ENCODE peak calls at places on chromosomes 13 and 19, in ten cellular contexts. G, U, C, F, Y, B, M, D, Q and R are unnamed samples.

GRCh38 chr13:40023608-40024577 is 368.4 kb downstream of the COG6 start:
- DNase-seq in G (no peak), U (no peak), C (no peak), F (no peak), Y (no peak), B (peak; percentile 29), M (no peak), D (no peak), Q (no peak), R (no peak)

GRCh38 chr13:114222461-114222968 is 12.2 kb upstream of the CDC16 start:
- DNase-seq in G (no peak), U (no peak), C (no peak), F (peak; percentile 3), Y (no peak), B (peak; percentile 71), M (no peak), D (peak; percentile 42), Q (no peak), R (no peak)

GRCh38 chr19:55369651-55370304 is 485 bp downstream of the IL11 start:
- DNase-seq in G (no peak), U (no peak), C (no peak), F (peak; percentile 40), Y (no peak), B (peak; percentile 70), M (peak; percentile 42), D (no peak), Q (no peak), R (no peak)

GRCh38 chr19:8336072-8336569 is 6.9 kb downstream of the KANK3 start:
- DNase-seq in G (no peak), U (no peak), C (no peak), F (no peak), Y (no peak), B (no peak), M (no peak), D (no peak), Q (no peak), R (no peak)

GRCh38 chr13:50867641-50867952 is 24.1 kb upstream of the DLEU7 start:
- DNase-seq in G (no peak), U (no peak), C (no peak), F (no peak), Y (no peak), B (no peak), M (no peak), D (no peak), Q (no peak), R (no peak)

GRCh38 chr19:22144394-22144793 is 52.4 kb downstream of the ZNF676 start:
- DNase-seq in G (no peak), U (no peak), C (no peak), F (peak; percentile 10), Y (no peak), B (peak; percentile 30), M (no peak), D (no peak), Q (no peak), R (no peak)

GRCh38 chr19:2616741-2617392 is 85.6 kb downstream of the GNG7 start:
- DNase-seq in G (no peak), U (peak; percentile 75), C (no peak), F (no peak), Y (no peak), B (no peak), M (no peak), D (peak; percentile 74), Q (no peak), R (no peak)

GRCh38 chr13:50457430-50458393 is 385.8 kb downstream of the DLEU7 start:
- DNase-seq in G (no peak), U (no peak), C (no peak), F (no peak), Y (no peak), B (no peak), M (no peak), D (no peak), Q (no peak), R (no peak)

GRCh38 chr13:79997244-79997643 is 343.7 kb downstream of the SPRY2 start:
- DNase-seq in G (no peak), U (no peak), C (no peak), F (no peak), Y (no peak), B (no peak), M (no peak), D (no peak), Q (no peak), R (no peak)

GRCh38 chr19:366205-366783 is 21.7 kb upstream of the MIER2 start:
- DNase-seq in G (no peak), U (no peak), C (no peak), F (no peak), Y (no peak), B (no peak), M (no peak), D (no peak), Q (no peak), R (no peak)